ENCODE peak calls at places on chromosomes 16 and 17, in seven cellular contexts. One of them, this sample, is unnamed.

GRCh38 chr16:1614226-1615102 is 2.3 kb downstream of the CRAMP1 start:
- DNase-seq in ovary: peak
- DNase-seq in tibial nerve: no peak
- DNase-seq in breast epithelium: no peak
- DNase-seq in IMR-90: peak
- DNase-seq in erythroblast: peak
- DNase-seq in heart left ventricle: peak
- DNase-seq in this sample: no peak

GRCh38 chr16:67298277-67298676 is 18.9 kb downstream of the PLEKHG4 start:
- DNase-seq in ovary: no peak
- DNase-seq in tibial nerve: no peak
- DNase-seq in breast epithelium: no peak
- DNase-seq in IMR-90: no peak
- DNase-seq in erythroblast: no peak
- DNase-seq in heart left ventricle: no peak
- DNase-seq in this sample: no peak

GRCh38 chr17:43316522-43317142 is 82.2 kb upstream of the ARL4D start:
- DNase-seq in ovary: no peak
- DNase-seq in tibial nerve: no peak
- DNase-seq in breast epithelium: no peak
- DNase-seq in IMR-90: no peak
- DNase-seq in erythroblast: no peak
- DNase-seq in heart left ventricle: no peak
- DNase-seq in this sample: no peak

GRCh38 chr16:53911506-53911905 is 207.6 kb downstream of the FTO start:
- DNase-seq in ovary: no peak
- DNase-seq in tibial nerve: no peak
- DNase-seq in breast epithelium: no peak
- DNase-seq in IMR-90: no peak
- DNase-seq in erythroblast: no peak
- DNase-seq in heart left ventricle: no peak
- DNase-seq in this sample: no peak

GRCh38 chr17:16171613-16172012 is 43.7 kb downstream of the NCOR1 start:
- DNase-seq in ovary: no peak
- DNase-seq in tibial nerve: no peak
- DNase-seq in breast epithelium: peak
- DNase-seq in IMR-90: peak
- DNase-seq in erythroblast: no peak
- DNase-seq in heart left ventricle: no peak
- DNase-seq in this sample: no peak

GRCh38 chr16:67987460-67988160 is 7.3 kb upstream of the DPEP3 start:
- DNase-seq in ovary: no peak
- DNase-seq in tibial nerve: no peak
- DNase-seq in breast epithelium: no peak
- DNase-seq in IMR-90: no peak
- DNase-seq in erythroblast: no peak
- DNase-seq in heart left ventricle: no peak
- DNase-seq in this sample: no peak

GRCh38 chr17:75667825-75668224 is 687 bp downstream of the SAP30BP start:
- DNase-seq in ovary: no peak
- DNase-seq in tibial nerve: no peak
- DNase-seq in breast epithelium: no peak
- DNase-seq in IMR-90: no peak
- DNase-seq in erythroblast: no peak
- DNase-seq in heart left ventricle: no peak
- DNase-seq in this sample: no peak

GRCh38 chr17:33520404-33521032 is 227.4 kb upstream of the ASIC2 start:
- DNase-seq in ovary: peak
- DNase-seq in tibial nerve: peak
- DNase-seq in breast epithelium: peak
- DNase-seq in IMR-90: peak
- DNase-seq in erythroblast: peak
- DNase-seq in heart left ventricle: peak
- DNase-seq in this sample: no peak

GRCh38 chr17:17206913-17207368 is 808 bp upstream of the PLD6 start:
- DNase-seq in ovary: no peak
- DNase-seq in tibial nerve: peak
- DNase-seq in breast epithelium: no peak
- DNase-seq in IMR-90: no peak
- DNase-seq in erythroblast: no peak
- DNase-seq in heart left ventricle: no peak
- DNase-seq in this sample: no peak

GRCh38 chr17:17205368-17206148 is 575 bp downstream of the PLD6 start:
- DNase-seq in ovary: peak
- DNase-seq in tibial nerve: peak
- DNase-seq in breast epithelium: no peak
- DNase-seq in IMR-90: peak
- DNase-seq in erythroblast: peak
- DNase-seq in heart left ventricle: peak
- DNase-seq in this sample: no peak

GRCh38 chr17:17204635-17205231 is 1.4 kb downstream of the PLD6 start:
- DNase-seq in ovary: no peak
- DNase-seq in tibial nerve: no peak
- DNase-seq in breast epithelium: no peak
- DNase-seq in IMR-90: no peak
- DNase-seq in erythroblast: no peak
- DNase-seq in heart left ventricle: no peak
- DNase-seq in this sample: no peak

GRCh38 chr17:17208013-17208412 is 1.9 kb upstream of the PLD6 start:
- DNase-seq in ovary: no peak
- DNase-seq in tibial nerve: no peak
- DNase-seq in breast epithelium: no peak
- DNase-seq in IMR-90: no peak
- DNase-seq in erythroblast: no peak
- DNase-seq in heart left ventricle: no peak
- DNase-seq in this sample: no peak

DNA sequence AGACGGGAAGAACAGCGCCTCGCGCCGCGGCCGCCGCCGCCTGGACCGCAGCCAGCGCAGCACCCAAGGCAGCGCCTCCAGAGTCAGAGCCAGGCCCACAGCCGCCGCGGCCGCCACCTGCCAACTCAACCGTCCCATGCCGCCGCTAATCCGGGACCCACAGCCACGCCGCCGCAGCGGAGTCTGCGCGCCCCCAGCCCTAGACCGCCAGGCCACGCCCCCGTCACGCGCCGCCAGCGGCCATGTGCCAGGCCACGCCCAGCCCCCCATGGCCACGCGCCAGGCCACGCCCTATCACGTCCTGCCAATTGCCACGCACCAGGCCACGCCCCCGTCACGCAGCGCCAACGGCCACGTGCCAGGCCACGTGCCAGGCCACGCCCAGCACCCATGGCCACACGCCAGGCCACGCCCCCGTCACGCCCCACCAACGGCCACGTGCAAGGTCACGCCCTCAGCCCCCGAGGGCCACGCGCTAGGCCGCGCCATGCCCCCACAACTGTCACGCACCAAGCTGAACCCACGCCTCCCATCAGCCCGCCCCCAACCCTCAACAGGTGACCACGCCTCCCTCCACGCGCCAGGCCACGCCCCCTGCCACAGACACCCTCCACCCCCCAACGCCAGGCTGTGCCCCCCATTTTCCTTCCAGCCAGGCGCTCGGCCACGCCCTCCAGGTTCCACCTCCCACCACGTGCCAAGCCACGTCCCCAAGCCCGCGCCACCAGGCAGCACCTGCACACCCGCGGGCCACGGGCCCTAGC is at the start of gene PLD6:
- DNase-seq in ovary: peak
- DNase-seq in tibial nerve: peak
- DNase-seq in breast epithelium: peak
- DNase-seq in IMR-90: peak
- DNase-seq in erythroblast: peak
- DNase-seq in heart left ventricle: peak
- DNase-seq in this sample: no peak
- TF ChIP-seq POLR2A in ovary: peak
- TF ChIP-seq POLR2A in tibial nerve: peak
- TF ChIP-seq POLR2A in breast epithelium: no peak
- TF ChIP-seq POLR2A in IMR-90: no peak
- TF ChIP-seq POLR2A in erythroblast: peak
- TF ChIP-seq POLR2A in heart left ventricle: no peak
- TF ChIP-seq POLR2A in this sample: no peak

DNA sequence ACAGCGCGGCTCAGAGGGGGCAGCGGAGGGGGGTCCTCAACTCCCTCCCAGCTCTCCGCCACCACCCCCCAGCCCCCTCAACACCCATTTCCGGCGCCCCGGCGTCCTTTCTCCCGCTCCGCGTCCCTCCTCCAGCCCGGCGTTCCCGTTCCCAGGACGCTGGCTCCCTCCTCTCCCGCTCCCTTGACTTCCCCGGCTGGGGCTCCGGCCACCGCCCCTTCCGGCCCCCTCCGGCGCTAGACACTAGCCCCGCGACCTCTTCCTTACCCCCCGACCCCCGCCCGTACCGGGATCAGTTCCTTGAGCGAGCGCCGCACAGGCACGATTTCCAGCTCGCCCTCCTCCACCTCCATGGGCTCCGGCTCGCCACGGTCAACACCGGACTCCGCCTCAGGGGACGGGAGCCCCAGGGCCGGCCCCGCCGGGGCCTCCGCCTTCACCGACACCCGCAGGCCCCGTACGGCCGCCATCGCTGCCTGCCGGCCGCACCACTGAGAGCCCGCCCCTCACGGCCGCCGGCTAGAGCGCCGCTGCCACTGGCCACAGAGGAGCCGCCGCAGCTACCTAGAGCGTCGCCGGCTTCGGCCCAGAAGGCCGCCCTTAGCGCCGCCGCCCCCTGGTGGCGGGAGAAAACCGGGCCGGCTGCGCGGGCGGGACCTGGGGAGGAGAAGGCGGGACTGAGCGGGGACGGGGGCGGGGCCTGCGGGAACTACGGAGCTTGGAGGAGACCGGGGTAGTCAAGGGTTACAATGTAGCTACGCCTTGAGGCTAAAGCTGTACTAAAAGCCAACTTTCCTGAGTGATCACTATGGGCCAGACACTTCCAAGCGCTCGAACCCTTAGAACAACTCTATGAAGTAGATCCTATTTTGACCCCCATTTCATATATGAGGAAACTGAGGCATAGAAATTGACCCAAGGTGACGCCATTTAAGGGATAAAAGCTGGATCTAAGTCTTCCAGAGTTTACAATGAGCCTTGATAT is at the start of gene NCBP3:
- DNase-seq in ovary: peak
- DNase-seq in tibial nerve: peak
- DNase-seq in breast epithelium: peak
- DNase-seq in IMR-90: peak
- DNase-seq in erythroblast: peak
- DNase-seq in heart left ventricle: peak
- DNase-seq in this sample: no peak
- TF ChIP-seq POLR2A in ovary: peak
- TF ChIP-seq POLR2A in tibial nerve: peak
- TF ChIP-seq POLR2A in breast epithelium: peak
- TF ChIP-seq POLR2A in IMR-90: peak
- TF ChIP-seq POLR2A in erythroblast: peak
- TF ChIP-seq POLR2A in heart left ventricle: peak
- TF ChIP-seq POLR2A in this sample: peak

DNA sequence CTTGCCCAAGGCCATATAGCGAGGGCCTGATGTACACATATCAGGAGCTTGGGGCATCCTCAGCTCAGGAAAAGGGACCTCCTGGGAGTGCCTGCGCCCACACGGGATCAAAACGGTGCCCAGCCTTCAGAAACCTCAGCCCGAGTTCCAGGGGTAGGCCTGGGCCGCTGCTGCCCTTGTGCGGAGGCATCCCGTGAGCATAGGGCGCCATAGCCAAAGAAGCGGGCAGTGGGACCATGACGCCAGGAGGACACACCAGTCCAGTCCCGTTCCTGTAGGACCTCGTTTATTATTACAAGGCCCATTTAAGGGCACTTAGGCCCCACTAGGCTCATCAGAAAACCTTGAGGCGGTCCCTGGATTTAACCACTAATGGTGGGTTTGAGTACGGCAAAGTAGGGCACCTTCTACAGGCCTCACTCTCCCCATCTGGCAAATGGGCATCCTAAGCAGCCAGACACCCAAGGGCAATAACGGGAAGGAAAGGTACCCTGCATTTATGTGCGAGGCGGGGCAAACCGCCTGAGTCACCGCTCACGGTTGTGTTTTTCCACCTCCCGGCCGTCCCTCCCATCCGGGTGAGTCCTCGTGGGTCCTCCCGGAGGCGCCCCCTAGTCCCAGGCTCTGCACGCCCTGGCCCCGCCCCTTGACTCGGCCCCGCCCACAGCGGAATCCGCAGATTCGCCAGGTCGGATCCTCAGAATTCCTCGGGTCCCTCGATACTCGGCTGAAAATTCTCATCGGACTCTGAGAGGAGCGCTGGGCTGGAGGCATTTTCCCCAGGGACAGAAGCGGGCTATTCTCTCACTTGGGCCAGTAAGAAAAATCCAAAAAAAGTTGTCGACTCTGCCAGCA is 726 bp upstream of the SETD1A start:
- DNase-seq in ovary: peak
- DNase-seq in tibial nerve: peak
- DNase-seq in breast epithelium: peak
- DNase-seq in IMR-90: peak
- DNase-seq in erythroblast: peak
- DNase-seq in heart left ventricle: peak
- DNase-seq in this sample: no peak
- TF ChIP-seq POLR2A in ovary: no peak
- TF ChIP-seq POLR2A in tibial nerve: no peak
- TF ChIP-seq POLR2A in breast epithelium: peak
- TF ChIP-seq POLR2A in IMR-90: no peak
- TF ChIP-seq POLR2A in erythroblast: no peak
- TF ChIP-seq POLR2A in heart left ventricle: no peak
- TF ChIP-seq POLR2A in this sample: no peak

GRCh38 chr16:57245472-57246113 is 534 bp downstream of the ARL2BP start:
- DNase-seq in ovary: no peak
- DNase-seq in tibial nerve: peak
- DNase-seq in breast epithelium: no peak
- DNase-seq in IMR-90: no peak
- DNase-seq in erythroblast: peak
- DNase-seq in heart left ventricle: peak
- DNase-seq in this sample: no peak

GRCh38 chr16:57242650-57243049 is 2.4 kb upstream of the ARL2BP start:
- DNase-seq in ovary: no peak
- DNase-seq in tibial nerve: no peak
- DNase-seq in breast epithelium: no peak
- DNase-seq in IMR-90: no peak
- DNase-seq in erythroblast: no peak
- DNase-seq in heart left ventricle: no peak
- DNase-seq in this sample: no peak

GRCh38 chr16:57240872-57241271 is 4.2 kb upstream of the ARL2BP start:
- DNase-seq in ovary: no peak
- DNase-seq in tibial nerve: no peak
- DNase-seq in breast epithelium: no peak
- DNase-seq in IMR-90: no peak
- DNase-seq in erythroblast: no peak
- DNase-seq in heart left ventricle: no peak
- DNase-seq in this sample: no peak

GRCh38 chr16:57244463-57244766 is 644 bp upstream of the ARL2BP start:
- DNase-seq in ovary: no peak
- DNase-seq in tibial nerve: no peak
- DNase-seq in breast epithelium: no peak
- DNase-seq in IMR-90: no peak
- DNase-seq in erythroblast: no peak
- DNase-seq in heart left ventricle: no peak
- DNase-seq in this sample: no peak

DNA sequence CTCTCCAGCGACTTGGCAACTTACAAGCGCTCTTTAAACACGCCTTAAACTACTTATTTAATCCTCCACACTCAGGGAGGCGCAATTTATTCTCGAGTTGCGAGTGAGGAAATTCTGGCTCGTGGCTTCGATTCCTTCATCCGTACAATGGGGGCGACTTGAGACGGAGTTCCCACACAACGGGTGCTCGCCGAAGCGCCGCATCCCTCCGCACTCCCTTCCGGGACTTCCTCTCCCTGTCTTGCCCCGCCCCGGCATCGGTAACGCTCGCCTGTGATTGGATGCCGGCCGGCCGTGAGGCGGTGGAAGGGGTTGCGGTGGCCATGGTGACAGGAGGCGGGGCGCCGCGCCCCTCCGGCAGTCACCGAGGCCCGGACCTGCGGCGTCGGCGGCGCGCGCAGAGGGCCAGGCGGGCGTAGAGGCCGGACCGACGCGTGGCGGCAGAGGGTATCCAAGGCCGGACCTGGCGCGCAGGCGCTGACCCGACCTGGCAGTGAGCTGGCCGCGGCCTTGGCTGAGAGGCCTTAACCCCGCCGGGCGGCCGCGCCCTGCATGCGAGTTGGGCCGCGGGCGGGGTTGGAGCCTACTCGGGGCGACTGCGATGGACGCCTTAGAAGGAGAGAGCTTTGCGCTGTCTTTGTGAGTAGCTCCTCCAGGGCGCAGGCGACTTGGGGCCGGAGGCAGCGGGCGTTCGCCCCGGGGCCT is at the start of gene ARL2BP:
- DNase-seq in ovary: peak
- DNase-seq in tibial nerve: peak
- DNase-seq in breast epithelium: peak
- DNase-seq in IMR-90: peak
- DNase-seq in erythroblast: peak
- DNase-seq in heart left ventricle: peak
- DNase-seq in this sample: no peak
- TF ChIP-seq POLR2A in ovary: peak
- TF ChIP-seq POLR2A in tibial nerve: peak
- TF ChIP-seq POLR2A in breast epithelium: peak
- TF ChIP-seq POLR2A in IMR-90: peak
- TF ChIP-seq POLR2A in erythroblast: peak
- TF ChIP-seq POLR2A in heart left ventricle: no peak
- TF ChIP-seq POLR2A in this sample: no peak